ENCODE peak calls at places on chromosomes 11 and 22, in five cellular contexts. One of them, this sample, is unnamed.

GRCh38 chr11:78065239-78065638 is 1.6 kb downstream of the THRSP start:
- DNase-seq in psoas muscle: no peak
- DNase-seq in non-pigmented ciliary epithelial cell: no peak
- DNase-seq in endothelial cell of umbilical vein: no peak
- DNase-seq in sciatic nerve: no peak
- DNase-seq in this sample: no peak

GRCh38 chr11:34970480-34970879 is 54.1 kb downstream of the PDHX start:
- DNase-seq in non-pigmented ciliary epithelial cell: no peak
- DNase-seq in sciatic nerve: no peak
- DNase-seq in endothelial cell of umbilical vein: no peak
- DNase-seq in psoas muscle: no peak
- DNase-seq in this sample: no peak

GRCh38 chr11:36672815-36673450 is 74.9 kb upstream of the RAG2 start:
- DNase-seq in sciatic nerve: no peak
- DNase-seq in psoas muscle: no peak
- DNase-seq in non-pigmented ciliary epithelial cell: peak
- DNase-seq in endothelial cell of umbilical vein: peak
- DNase-seq in this sample: peak

GRCh38 chr11:35040221-35040942 is 98.6 kb upstream of the CD44 start:
- DNase-seq in endothelial cell of umbilical vein: no peak
- DNase-seq in non-pigmented ciliary epithelial cell: peak
- DNase-seq in psoas muscle: no peak
- DNase-seq in sciatic nerve: no peak
- DNase-seq in this sample: peak

GRCh38 chr22:19175026-19175601 is 3.4 kb downstream of the SLC25A1 start:
- DNase-seq in non-pigmented ciliary epithelial cell: no peak
- DNase-seq in sciatic nerve: no peak
- DNase-seq in endothelial cell of umbilical vein: no peak
- DNase-seq in psoas muscle: no peak
- DNase-seq in this sample: no peak

GRCh38 chr22:44975444-44976262 is 34.2 kb downstream of the PHF21B start:
- DNase-seq in sciatic nerve: peak
- DNase-seq in psoas muscle: peak
- DNase-seq in non-pigmented ciliary epithelial cell: peak
- DNase-seq in endothelial cell of umbilical vein: peak
- DNase-seq in this sample: peak

GRCh38 chr11:70399681-70400112 is 1.4 kb downstream of the CTTN start:
- DNase-seq in psoas muscle: peak
- DNase-seq in non-pigmented ciliary epithelial cell: peak
- DNase-seq in sciatic nerve: peak
- DNase-seq in endothelial cell of umbilical vein: peak
- DNase-seq in this sample: no peak

GRCh38 chr11:16280256-16280682 is 76.1 kb downstream of the SOX6 start:
- DNase-seq in sciatic nerve: peak
- DNase-seq in non-pigmented ciliary epithelial cell: no peak
- DNase-seq in psoas muscle: peak
- DNase-seq in endothelial cell of umbilical vein: peak
- DNase-seq in this sample: no peak

GRCh38 chr11:1307998-1308744 is 1.3 kb downstream of the TOLLIP start:
- DNase-seq in non-pigmented ciliary epithelial cell: no peak
- DNase-seq in endothelial cell of umbilical vein: no peak
- DNase-seq in psoas muscle: no peak
- DNase-seq in sciatic nerve: no peak
- DNase-seq in this sample: peak

GRCh38 chr22:39308614-39309363 is 10.6 kb downstream of the RPL3 start:
- DNase-seq in sciatic nerve: no peak
- DNase-seq in non-pigmented ciliary epithelial cell: peak
- DNase-seq in endothelial cell of umbilical vein: peak
- DNase-seq in psoas muscle: peak
- DNase-seq in this sample: no peak

GRCh38 chr11:44006882-44007495 is 40.8 kb upstream of the ACCSL start:
- DNase-seq in sciatic nerve: no peak
- DNase-seq in endothelial cell of umbilical vein: no peak
- DNase-seq in non-pigmented ciliary epithelial cell: no peak
- DNase-seq in psoas muscle: no peak
- DNase-seq in this sample: no peak

GRCh38 chr11:13596601-13597000 is 71.9 kb upstream of the FAR1 start:
- DNase-seq in psoas muscle: no peak
- DNase-seq in non-pigmented ciliary epithelial cell: no peak
- DNase-seq in sciatic nerve: no peak
- DNase-seq in endothelial cell of umbilical vein: no peak
- DNase-seq in this sample: no peak